ENCODE peak calls at places on chromosomes 5 and 9, in four cellular contexts. I is MM.1S, T is neural progenitor cell, M is lung. R is an unnamed sample. For H3K4me1, the result is how much of the 10 kb centered on the place peaks cover.

GRCh38 chr5:90747693-90748092 is 189.1 kb downstream of the ADGRV1 start:
- DNase-seq in I (no peak), T (peak), M (no peak), R (no peak)

GRCh38 chr5:107949688-107950341 is 279.1 kb upstream of the EFNA5 start:
- DNase-seq in I (no peak), T (no peak), M (no peak), R (no peak)

GRCh38 chr5:33659526-33660169 is 218.9 kb downstream of the TARS1 start:
- DNase-seq in I (no peak), T (no peak), M (no peak), R (no peak)

GRCh38 chr9:133284362-133284761 is 9.4 kb upstream of the ABO start:
- DNase-seq in I (no peak), T (no peak), M (no peak), R (no peak)

GRCh38 chr5:51187953-51188591 is 195.2 kb upstream of the ISL1 start:
- DNase-seq in I (no peak), T (peak), M (no peak), R (no peak)

GRCh38 chr9:129109504-129109903 is 1.1 kb downstream of the CRAT start:
- DNase-seq in I (peak), T (peak), M (no peak), R (peak)

GRCh38 chr9:108186996-108187395 is 668.8 kb downstream of the ACTL7B start:
- DNase-seq in I (no peak), T (no peak), M (no peak), R (no peak)

GRCh38 chr9:4096121-4096520 is 203.7 kb downstream of the GLIS3 start:
- DNase-seq in I (no peak), T (no peak), M (no peak), R (no peak)

GRCh38 chr9:96176901-96177718 is 124.9 kb downstream of the HSD17B3 start:
- DNase-seq in I (no peak), T (peak), M (no peak), R (no peak)

GRCh38 chr5:74670377-74671038 is 14.5 kb upstream of the HEXB start:
- DNase-seq in I (no peak), T (no peak), M (no peak), R (no peak)

GRCh38 chr9:89179920-89180667 is 1.5 kb upstream of the SHC3 start:
- DNase-seq in I (peak), T (peak), M (peak), R (no peak)

GRCh38 chr9:20125721-20126120 is 336.9 kb upstream of the SLC24A2 start:
- DNase-seq in I (no peak), T (no peak), M (no peak), R (no peak)

GRCh38 chr5:172534229-172535169 is 80.2 kb upstream of the SH3PXD2B start:
- DNase-seq in I (no peak), T (no peak), M (peak), R (no peak)

GRCh38 chr5:143557061-143557818 is 153.8 kb upstream of the NR3C1 start:
- DNase-seq in I (no peak), T (no peak), M (no peak), R (no peak)

GRCh38 chr5:148837383-148837782 is 11.0 kb downstream of the ADRB2 start:
- DNase-seq in I (no peak), T (no peak), M (no peak), R (no peak)
- H3K4me1 ChIP-seq in I (half or more), T (under half), M (under half), R (half or more)

GRCh38 chr5:79851694-79852006 is 139.4 kb downstream of the MTX3 start:
- DNase-seq in I (no peak), T (no peak), M (no peak), R (no peak)

GRCh38 chr5:79853003-79853402 is 138.1 kb downstream of the MTX3 start:
- DNase-seq in I (no peak), T (no peak), M (no peak), R (no peak)

GRCh38 chr5:79856456-79857055 is 134.5 kb downstream of the MTX3 start:
- DNase-seq in I (no peak), T (no peak), M (no peak), R (no peak)

GRCh38 chr5:79850941-79851693 is 139.9 kb downstream of the MTX3 start:
- DNase-seq in I (no peak), T (no peak), M (no peak), R (no peak)

GRCh38 chr5:79853676-79854418 is 137.2 kb downstream of the MTX3 start:
- DNase-seq in I (no peak), T (no peak), M (no peak), R (no peak)
- TF ChIP-seq CTCF in I (no peak), T (no peak), M (no peak), R (peak)

DNA sequence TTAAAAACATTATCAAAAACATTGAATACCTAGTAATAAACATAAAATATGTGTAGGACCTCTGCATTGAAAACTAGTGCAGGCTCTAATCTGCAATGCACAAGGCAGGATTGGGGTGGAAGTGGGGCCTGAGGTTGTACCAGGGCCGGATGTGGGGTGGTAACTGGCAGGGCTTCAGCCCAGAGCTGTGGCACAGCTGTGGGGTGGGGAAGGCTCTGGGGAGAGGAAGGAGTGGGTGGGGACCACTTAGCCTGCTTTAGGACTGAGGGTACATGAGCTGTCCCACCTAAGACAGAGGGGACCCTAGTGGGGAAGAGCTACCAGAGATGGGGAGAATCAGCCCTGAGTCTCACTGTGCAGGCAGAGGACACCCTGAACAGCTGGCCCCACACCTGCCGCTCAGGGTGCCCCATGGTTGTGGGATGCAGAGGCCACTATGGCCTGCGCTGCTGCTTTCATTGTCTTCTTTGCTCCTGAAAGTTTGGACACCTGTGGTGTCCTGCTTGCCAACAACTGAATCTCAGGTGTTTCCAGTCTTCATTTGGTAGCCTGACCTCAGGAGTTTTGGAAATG is 311.4 kb downstream of the TLE4 start:
- DNase-seq in I (no peak), T (no peak), M (no peak), R (peak)
- H3K4me3 ChIP-seq in I (no peak), T (no peak), M (no peak), R (no peak)

GRCh38 chr9:124594673-124595072 is 87.5 kb upstream of the NR5A1 start:
- DNase-seq in I (no peak), T (peak), M (no peak), R (no peak)
- H3K4me1 ChIP-seq in I (under half), T (half or more), M (under half), R (under half)

GRCh38 chr5:77563475-77563874 is 71.4 kb upstream of the WDR41 start:
- DNase-seq in I (no peak), T (no peak), M (no peak), R (no peak)

GRCh38 chr5:77558266-77558665 is 66.2 kb upstream of the WDR41 start:
- DNase-seq in I (no peak), T (peak), M (no peak), R (no peak)

GRCh38 chr5:77561965-77562364 is 69.8 kb upstream of the WDR41 start:
- DNase-seq in I (no peak), T (no peak), M (no peak), R (no peak)

GRCh38 chr5:77560677-77561263 is 68.7 kb upstream of the WDR41 start:
- DNase-seq in I (peak), T (peak), M (no peak), R (peak)
- TF ChIP-seq CTCF in I (peak), T (peak), M (peak), R (peak)

DNA sequence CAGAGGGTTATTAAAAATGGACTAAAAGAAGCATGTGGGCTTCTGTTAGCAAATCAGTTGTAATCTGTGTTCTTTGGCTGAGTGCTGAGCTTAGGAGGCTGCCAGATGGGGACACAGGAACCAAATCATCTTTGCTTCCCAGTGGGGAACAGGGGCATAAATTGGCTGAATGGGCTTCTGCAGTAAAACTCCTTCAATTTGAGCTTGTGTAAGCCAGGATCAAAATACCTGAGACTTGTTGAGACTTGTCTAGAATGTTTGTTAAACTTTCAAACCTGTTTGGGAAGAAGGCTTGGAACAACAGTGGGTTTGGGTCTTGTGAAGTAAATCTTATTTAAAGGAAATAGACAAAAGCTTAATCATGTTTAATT is 32.2 kb upstream of the TNFAIP8 start:
- DNase-seq in I (no peak), T (no peak), M (no peak), R (no peak)
- H3K4me3 ChIP-seq in I (no peak), T (no peak), M (no peak), R (no peak)

DNA sequence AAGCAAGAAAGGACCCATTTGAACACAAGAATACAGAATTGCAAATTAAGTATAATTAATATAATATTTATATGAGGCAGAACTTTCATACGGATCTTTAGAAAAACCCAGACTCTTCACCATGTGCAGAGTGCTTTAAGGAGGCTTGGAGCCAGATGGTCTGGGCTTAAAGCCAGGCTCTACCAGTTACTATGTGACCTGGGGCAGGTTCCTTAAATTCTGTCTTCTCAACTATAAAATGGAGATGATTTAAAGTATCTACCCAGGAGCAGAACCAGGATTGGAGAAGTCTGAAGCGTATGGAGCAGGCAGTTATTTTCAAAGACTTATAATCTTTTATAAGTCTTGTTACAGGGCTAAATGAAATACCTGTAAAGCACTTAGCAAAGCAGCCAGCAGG is 202.1 kb downstream of the TSSK1B start:
- DNase-seq in I (no peak), T (no peak), M (no peak), R (no peak)
- H3K4me1 ChIP-seq in I (under half), T (under half), M (under half), R (under half)

GRCh38 chr5:151406322-151406947 is 41.0 kb upstream of the SLC36A1 start:
- DNase-seq in I (peak), T (peak), M (no peak), R (peak)
- TF ChIP-seq CTCF in I (peak), T (peak), M (peak), R (peak)

DNA sequence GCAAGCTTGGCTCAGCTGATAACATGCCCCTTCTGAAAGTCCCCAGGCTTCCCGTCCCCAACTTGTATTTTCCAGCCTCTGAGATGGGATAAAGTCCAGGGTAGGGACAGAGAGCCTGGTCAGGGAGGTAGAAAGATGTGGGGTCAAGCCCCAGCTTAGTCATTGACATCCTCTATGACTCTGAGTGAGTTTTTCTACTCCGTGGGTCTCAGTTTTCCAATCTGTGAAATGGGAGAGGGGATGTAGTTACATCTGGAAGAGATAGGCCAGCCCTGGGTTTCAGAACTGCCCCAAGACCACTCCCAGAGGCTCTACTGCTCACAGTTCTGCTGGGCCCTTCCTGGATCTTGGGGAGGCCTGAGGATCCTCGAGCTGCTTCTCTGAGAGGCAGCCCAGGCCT is 3.1 kb downstream of the GPRIN1 start:
- DNase-seq in I (no peak), T (no peak), M (no peak), R (no peak)
- H3K4me3 ChIP-seq in I (no peak), T (no peak), M (no peak), R (no peak)

R was measured in OCI-LY7.